ENCODE peak calls at places on chromosomes 7 and 10, in four cellular contexts. One of them, this sample, is unnamed.

GRCh38 chr10:130756651-130757050 is 554.9 kb downstream of the TCERG1L start:
- DNase-seq in colonic mucosa: no peak
- DNase-seq in nephron progenitor cell: no peak
- DNase-seq in BJ: no peak
- DNase-seq in this sample: peak; percentile 9

GRCh38 chr7:129771201-129771927 is 159.8 kb downstream of the NRF1 start:
- DNase-seq in nephron progenitor cell: no peak
- DNase-seq in BJ: no peak
- DNase-seq in colonic mucosa: no peak
- DNase-seq in this sample: no peak

GRCh38 chr7:157900011-157900410 is 563.2 kb downstream of the DNAJB6 start:
- DNase-seq in colonic mucosa: no peak
- DNase-seq in nephron progenitor cell: no peak
- DNase-seq in BJ: no peak
- DNase-seq in this sample: no peak

GRCh38 chr7:155881471-155882350 is 69.4 kb upstream of the SHH start:
- DNase-seq in nephron progenitor cell: no peak
- DNase-seq in colonic mucosa: no peak
- DNase-seq in BJ: no peak
- DNase-seq in this sample: no peak

GRCh38 chr10:119135517-119135890 is 30.0 kb downstream of the SFXN4 start:
- DNase-seq in nephron progenitor cell: no peak
- DNase-seq in BJ: no peak
- DNase-seq in colonic mucosa: no peak
- DNase-seq in this sample: no peak

GRCh38 chr7:157788573-157788972 is 451.8 kb downstream of the DNAJB6 start:
- DNase-seq in colonic mucosa: no peak
- DNase-seq in nephron progenitor cell: no peak
- DNase-seq in BJ: no peak
- DNase-seq in this sample: no peak

GRCh38 chr7:102215281-102215680 is 71.4 kb upstream of the SH2B2 start:
- DNase-seq in colonic mucosa: no peak
- DNase-seq in BJ: no peak
- DNase-seq in nephron progenitor cell: no peak
- DNase-seq in this sample: no peak

GRCh38 chr7:90766814-90767564 is 170.9 kb downstream of the CDK14 start:
- DNase-seq in colonic mucosa: peak; percentile 64
- DNase-seq in nephron progenitor cell: peak; percentile 10
- DNase-seq in BJ: no peak
- DNase-seq in this sample: peak; percentile 49

GRCh38 chr7:7122701-7123281 is 59.6 kb upstream of the C1GALT1 start:
- DNase-seq in colonic mucosa: no peak
- DNase-seq in BJ: no peak
- DNase-seq in nephron progenitor cell: no peak
- DNase-seq in this sample: no peak

GRCh38 chr10:11918384-11918783 is 95.2 kb downstream of the PROSER2 start:
- DNase-seq in nephron progenitor cell: no peak
- DNase-seq in colonic mucosa: no peak
- DNase-seq in BJ: no peak
- DNase-seq in this sample: no peak

GRCh38 chr10:132534348-132535064 is 3.1 kb upstream of the INPP5A start:
- DNase-seq in BJ: no peak
- DNase-seq in colonic mucosa: no peak
- DNase-seq in nephron progenitor cell: peak; percentile 1
- DNase-seq in this sample: no peak

GRCh38 chr7:129948877-129949291 is 3.9 kb downstream of the UBE2H start:
- DNase-seq in nephron progenitor cell: peak; percentile 83
- DNase-seq in colonic mucosa: peak; percentile 94
- DNase-seq in BJ: peak; percentile 70
- DNase-seq in this sample: peak; percentile 65

GRCh38 chr7:76393116-76394031 is 16.1 kb downstream of the SSC4D start:
- DNase-seq in BJ: peak; percentile 57
- DNase-seq in nephron progenitor cell: peak; percentile 95
- DNase-seq in colonic mucosa: peak; percentile 96
- DNase-seq in this sample: peak; percentile 87

GRCh38 chr7:33591481-33591880 is 313.9 kb upstream of the BMPER start:
- DNase-seq in nephron progenitor cell: no peak
- DNase-seq in colonic mucosa: no peak
- DNase-seq in BJ: no peak
- DNase-seq in this sample: no peak

GRCh38 chr7:15972767-15973362 is 286.4 kb upstream of the MEOX2 start:
- DNase-seq in BJ: no peak
- DNase-seq in nephron progenitor cell: no peak
- DNase-seq in colonic mucosa: no peak
- DNase-seq in this sample: no peak

GRCh38 chr7:150356265-150356897 is 12.2 kb upstream of the REPIN1 start:
- DNase-seq in colonic mucosa: no peak
- DNase-seq in BJ: no peak
- DNase-seq in nephron progenitor cell: no peak
- DNase-seq in this sample: no peak

GRCh38 chr10:3668276-3668960 is 116.6 kb downstream of the KLF6 start:
- DNase-seq in nephron progenitor cell: peak; percentile 16
- DNase-seq in colonic mucosa: peak; percentile 40
- DNase-seq in BJ: peak; percentile 4
- DNase-seq in this sample: no peak

GRCh38 chr10:42999385-43000020 is 77.4 kb upstream of the RET start:
- DNase-seq in BJ: no peak
- DNase-seq in nephron progenitor cell: no peak
- DNase-seq in colonic mucosa: no peak
- DNase-seq in this sample: no peak

GRCh38 chr10:98433371-98433770 is 13.4 kb downstream of the HPS1 start:
- DNase-seq in nephron progenitor cell: no peak
- DNase-seq in colonic mucosa: no peak
- DNase-seq in BJ: no peak
- DNase-seq in this sample: no peak

GRCh38 chr7:119472398-119473038 is 800.5 kb upstream of the KCND2 start:
- DNase-seq in nephron progenitor cell: peak; percentile 2
- DNase-seq in colonic mucosa: peak; percentile 20
- DNase-seq in BJ: no peak
- DNase-seq in this sample: no peak

GRCh38 chr7:107980671-107981190 is 22.2 kb downstream of the LAMB1 start:
- DNase-seq in BJ: no peak
- DNase-seq in nephron progenitor cell: no peak
- DNase-seq in colonic mucosa: no peak
- DNase-seq in this sample: no peak

GRCh38 chr10:43228783-43229207 is 38.1 kb downstream of the RASGEF1A start:
- DNase-seq in nephron progenitor cell: peak; percentile 1
- DNase-seq in BJ: no peak
- DNase-seq in colonic mucosa: no peak
- DNase-seq in this sample: peak; percentile 17

GRCh38 chr10:29392376-29393021 is 103.6 kb downstream of the LYZL1 start:
- DNase-seq in colonic mucosa: peak; percentile 31
- DNase-seq in BJ: no peak
- DNase-seq in nephron progenitor cell: peak; percentile 64
- DNase-seq in this sample: peak; percentile 57

GRCh38 chr7:93758621-93759020 is 131.9 kb downstream of the TFPI2 start:
- DNase-seq in BJ: no peak
- DNase-seq in colonic mucosa: no peak
- DNase-seq in nephron progenitor cell: no peak
- DNase-seq in this sample: no peak

GRCh38 chr7:96322373-96322695 is 436 bp upstream of the SLC25A13 start:
- DNase-seq in BJ: no peak
- DNase-seq in colonic mucosa: no peak
- DNase-seq in nephron progenitor cell: no peak
- DNase-seq in this sample: no peak

GRCh38 chr7:157389951-157390730 is 53.3 kb downstream of the DNAJB6 start:
- DNase-seq in nephron progenitor cell: no peak
- DNase-seq in BJ: no peak
- DNase-seq in colonic mucosa: no peak
- DNase-seq in this sample: no peak

GRCh38 chr7:4882742-4883351 is 669 bp downstream of the RADIL start:
- DNase-seq in BJ: no peak
- DNase-seq in colonic mucosa: no peak
- DNase-seq in nephron progenitor cell: peak; percentile 20
- DNase-seq in this sample: no peak

GRCh38 chr7:1459930-1460756 is 873 bp upstream of the MICALL2 start:
- DNase-seq in BJ: no peak
- DNase-seq in nephron progenitor cell: no peak
- DNase-seq in colonic mucosa: no peak
- DNase-seq in this sample: no peak

GRCh38 chr10:124292911-124293640 is 125.6 kb downstream of the OAT start:
- DNase-seq in nephron progenitor cell: peak; percentile 32
- DNase-seq in colonic mucosa: no peak
- DNase-seq in BJ: no peak
- DNase-seq in this sample: no peak

GRCh38 chr7:73969991-73970390 is 58.0 kb upstream of the ELN start:
- DNase-seq in nephron progenitor cell: no peak
- DNase-seq in colonic mucosa: peak; percentile 4
- DNase-seq in BJ: no peak
- DNase-seq in this sample: no peak

GRCh38 chr10:2870654-2871053 is 196.7 kb upstream of the PFKP start:
- DNase-seq in BJ: no peak
- DNase-seq in nephron progenitor cell: no peak
- DNase-seq in colonic mucosa: no peak
- DNase-seq in this sample: no peak

GRCh38 chr10:47164126-47164799 is 135.7 kb upstream of the GDF10 start:
- DNase-seq in colonic mucosa: no peak
- DNase-seq in BJ: no peak
- DNase-seq in nephron progenitor cell: no peak
- DNase-seq in this sample: no peak

GRCh38 chr7:47143344-47143743 is 438.6 kb downstream of the TNS3 start:
- DNase-seq in colonic mucosa: no peak
- DNase-seq in BJ: peak; percentile 78
- DNase-seq in nephron progenitor cell: no peak
- DNase-seq in this sample: no peak

DNA sequence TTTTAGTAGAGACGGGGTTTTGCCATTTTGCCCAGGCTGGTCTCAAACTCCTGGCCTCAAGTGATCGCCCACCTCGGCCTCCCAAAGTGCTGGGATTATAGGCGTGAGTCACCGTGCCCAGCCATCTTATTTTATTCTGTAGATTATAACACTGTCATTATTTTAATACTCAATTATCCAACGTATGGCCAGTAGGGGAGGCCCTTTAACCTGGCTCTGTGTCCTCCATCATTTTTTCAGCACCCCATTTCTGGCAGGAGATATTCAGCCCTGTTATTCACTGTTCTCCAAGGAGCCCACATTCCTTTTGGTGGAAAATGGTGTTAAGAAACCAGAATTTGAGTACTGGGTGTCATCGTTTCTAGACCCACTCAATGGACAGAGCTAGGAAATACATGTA is 31.5 kb downstream of the PDSS1 start:
- DNase-seq in colonic mucosa: no peak
- DNase-seq in BJ: no peak
- DNase-seq in nephron progenitor cell: no peak
- DNase-seq in this sample: no peak
- TF ChIP-seq CTCF in colonic mucosa: no peak
- TF ChIP-seq CTCF in BJ: no peak
- TF ChIP-seq CTCF in nephron progenitor cell: no peak
- TF ChIP-seq CTCF in this sample: peak; percentile 19

GRCh38 chr7:121113288-121113687 is 124.8 kb downstream of the CPED1 start:
- DNase-seq in colonic mucosa: no peak
- DNase-seq in BJ: no peak
- DNase-seq in nephron progenitor cell: no peak
- DNase-seq in this sample: no peak

GRCh38 chr7:121107923-121108498 is 119.5 kb downstream of the CPED1 start:
- DNase-seq in nephron progenitor cell: peak; percentile 30
- DNase-seq in colonic mucosa: no peak
- DNase-seq in BJ: peak; percentile 17
- DNase-seq in this sample: no peak

GRCh38 chr7:121103579-121103978 is 115.1 kb downstream of the CPED1 start:
- DNase-seq in colonic mucosa: no peak
- DNase-seq in BJ: no peak
- DNase-seq in nephron progenitor cell: no peak
- DNase-seq in this sample: no peak

GRCh38 chr7:121109145-121109544 is 120.6 kb downstream of the CPED1 start:
- DNase-seq in BJ: no peak
- DNase-seq in nephron progenitor cell: no peak
- DNase-seq in colonic mucosa: no peak
- DNase-seq in this sample: no peak
- TF ChIP-seq CTCF in BJ: no peak
- TF ChIP-seq CTCF in nephron progenitor cell: no peak
- TF ChIP-seq CTCF in colonic mucosa: no peak
- TF ChIP-seq CTCF in this sample: no peak

DNA sequence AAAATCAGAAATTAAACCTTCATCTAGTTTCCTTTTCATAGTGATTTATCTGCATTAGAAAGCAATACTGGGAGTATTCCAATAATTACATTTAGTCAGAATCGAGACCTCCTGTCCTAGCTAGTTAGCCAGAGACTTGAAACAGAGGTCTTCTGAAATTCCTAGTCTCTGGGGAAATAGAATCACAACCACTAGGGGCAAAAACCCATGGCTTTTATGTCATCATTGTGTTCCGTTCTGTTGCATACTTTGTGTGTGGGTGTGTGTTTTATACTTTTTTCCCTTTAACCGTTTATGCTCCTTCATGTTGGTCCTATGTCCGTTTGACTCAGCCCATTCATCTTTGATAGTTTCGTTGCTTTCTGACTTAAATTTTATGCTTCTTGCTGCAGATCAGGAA is 79.8 kb downstream of the RALA start:
- DNase-seq in colonic mucosa: no peak
- DNase-seq in nephron progenitor cell: no peak
- DNase-seq in BJ: no peak
- DNase-seq in this sample: no peak
- TF ChIP-seq CTCF in colonic mucosa: no peak
- TF ChIP-seq CTCF in nephron progenitor cell: no peak
- TF ChIP-seq CTCF in BJ: no peak
- TF ChIP-seq CTCF in this sample: no peak

GRCh38 chr10:60382946-60383681 is 6.6 kb downstream of the ANK3 start:
- DNase-seq in nephron progenitor cell: no peak
- DNase-seq in colonic mucosa: no peak
- DNase-seq in BJ: no peak
- DNase-seq in this sample: no peak
- TF ChIP-seq CTCF in nephron progenitor cell: no peak
- TF ChIP-seq CTCF in colonic mucosa: no peak
- TF ChIP-seq CTCF in BJ: no peak
- TF ChIP-seq CTCF in this sample: no peak

DNA sequence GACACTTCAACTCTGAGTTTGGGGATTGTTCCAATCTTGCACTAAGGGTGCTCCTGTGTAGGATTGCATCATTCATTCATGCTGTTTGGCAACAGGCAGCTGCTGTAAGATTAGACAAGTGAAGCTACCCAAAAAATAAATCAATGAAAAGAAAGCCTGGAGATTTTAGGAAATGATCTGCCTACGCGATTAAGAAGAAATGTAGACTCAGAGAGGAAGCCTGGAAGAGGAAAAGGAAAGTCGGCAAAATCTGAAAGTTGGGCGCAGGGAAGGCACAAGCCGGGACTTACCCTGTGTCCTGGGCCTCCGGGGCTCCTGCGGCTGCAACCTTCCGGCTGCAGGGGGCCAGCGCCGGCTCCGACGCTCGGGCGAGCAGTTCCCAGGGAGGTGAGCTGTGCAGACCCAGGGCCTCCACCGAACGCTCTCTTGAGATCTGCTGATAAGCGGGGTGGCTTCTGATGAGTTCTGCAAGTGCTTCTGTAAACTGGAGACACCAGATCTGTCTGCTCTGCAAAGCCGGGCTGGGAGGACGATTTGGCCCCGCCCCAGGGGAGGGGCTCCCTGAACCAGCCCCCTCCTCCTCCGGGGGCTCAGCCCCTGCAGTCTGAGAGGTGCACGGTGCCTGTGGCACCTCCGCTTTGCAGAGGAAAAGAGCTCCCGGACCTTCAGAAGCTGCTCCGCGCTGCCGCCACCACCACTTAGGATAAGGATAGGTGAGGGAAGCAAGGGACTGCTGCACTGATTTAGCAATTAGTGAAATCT is 17.4 kb downstream of the PSPH start:
- DNase-seq in BJ: peak; percentile 16
- DNase-seq in nephron progenitor cell: peak; percentile 88
- DNase-seq in colonic mucosa: peak; percentile 73
- DNase-seq in this sample: peak; percentile 61
- TF ChIP-seq CTCF in BJ: peak; percentile 62
- TF ChIP-seq CTCF in nephron progenitor cell: peak; percentile 23
- TF ChIP-seq CTCF in colonic mucosa: no peak
- TF ChIP-seq CTCF in this sample: peak; percentile 6